ENCODE peak calls at places on chromosomes 16 and 17, in seven cellular contexts. O is stimulated activated CD4-positive, alpha-beta T cell treated with anti-CD3 and anti-CD28 coated beads, Interleukin-4, amount 100 ng/mL, for 1 hour; G is NCI-H1417; X is HEK293T; C is activated CD4-positive, alpha-beta T cell treated with anti-CD3 and anti-CD28 coated beads for 24 hours; Z is SJCRH30; N is GM04504. D is an unnamed sample.

GRCh38 chr17:41301916-41302901 is at the start of gene KRTAP29-1:
- DNase-seq in N (no peak), O (no peak), G (no peak), X (no peak), C (no peak), Z (no peak), D (no peak)

GRCh38 chr17:50114849-50115357 is 15.1 kb downstream of the SAMD14 start:
- DNase-seq in N (no peak), O (no peak), G (peak; percentile 10), Z (peak; percentile 77), X (peak; percentile 70), C (no peak), D (peak; percentile 65)

GRCh38 chr16:73151225-73151624 is 103.3 kb upstream of the ZFHX3 start:
- DNase-seq in X (no peak), O (no peak), G (no peak), Z (no peak), N (no peak), C (no peak), D (no peak)

GRCh38 chr16:8541868-8542267 is 48.4 kb downstream of the TMEM114 start:
- DNase-seq in C (no peak), X (no peak), G (no peak), Z (no peak), N (no peak), O (no peak), D (no peak)

GRCh38 chr17:62807812-62808575 is at the start of gene MARCHF10:
- DNase-seq in G (peak; percentile 93), N (no peak), O (peak; percentile 49), Z (no peak), C (peak; percentile 3), X (no peak), D (no peak)

GRCh38 chr17:70668938-70669778 is 499.8 kb downstream of the KCNJ2 start:
- DNase-seq in N (no peak), Z (no peak), C (no peak), O (no peak), G (no peak), X (no peak), D (no peak)

GRCh38 chr16:31694461-31694860 is 166.8 kb downstream of the AHSP start:
- DNase-seq in G (no peak), Z (no peak), X (no peak), O (no peak), C (no peak), N (no peak), D (no peak)

GRCh38 chr16:66936889-66937554 is 1.7 kb downstream of the CES2 start:
- DNase-seq in C (no peak), X (no peak), N (no peak), G (no peak), O (no peak), Z (no peak), D (no peak)

GRCh38 chr17:5127910-5128309 is 12.1 kb downstream of the USP6 start:
- DNase-seq in G (no peak), X (no peak), C (no peak), N (no peak), O (no peak), Z (no peak), D (peak; percentile 40)

GRCh38 chr16:89557230-89557935 is 3.1 kb upstream of the RPL13 start:
- DNase-seq in G (no peak), Z (peak; percentile 94), N (no peak), O (peak; percentile 89), C (peak; percentile 74), X (peak; percentile 78), D (peak; percentile 79)

GRCh38 chr16:21001262-21001661 is 100.7 kb downstream of the LYRM1 start:
- DNase-seq in C (no peak), Z (peak; percentile 32), G (no peak), X (peak; percentile 36), O (peak; percentile 3), N (no peak), D (no peak)

GRCh38 chr17:40295471-40296457 is 8.1 kb downstream of the CDC6 start:
- DNase-seq in C (no peak), X (no peak), Z (no peak), N (no peak), O (no peak), G (no peak), D (no peak)

GRCh38 chr17:28468781-28469180 is 4.7 kb upstream of the SLC13A2 start:
- DNase-seq in Z (no peak), G (no peak), N (no peak), O (no peak), X (no peak), C (no peak), D (no peak)

GRCh38 chr17:54277868-54278267 is 455.1 kb downstream of the KIF2B start:
- DNase-seq in X (no peak), G (no peak), O (no peak), N (no peak), C (no peak), Z (no peak), D (no peak)

GRCh38 chr17:11935734-11936406 is 61.4 kb downstream of the ZNF18 start:
- DNase-seq in O (no peak), N (no peak), X (peak; percentile 58), C (no peak), Z (peak; percentile 78), G (peak; percentile 2), D (no peak)

GRCh38 chr16:78524066-78524595 is 424.7 kb downstream of the WWOX start:
- DNase-seq in N (no peak), Z (no peak), O (no peak), X (no peak), G (no peak), C (no peak), D (no peak)

GRCh38 chr17:4483012-4483840 is 15.5 kb upstream of the SPNS2 start:
- DNase-seq in N (no peak), X (no peak), C (no peak), G (peak; percentile 17), O (no peak), Z (no peak), D (no peak)

GRCh38 chr16:51150894-51151320 is at the start of gene SALL1:
- DNase-seq in N (no peak), Z (no peak), C (no peak), O (no peak), G (no peak), X (no peak), D (no peak)

GRCh38 chr16:13507530-13507929 is 412.4 kb upstream of the ERCC4 start:
- DNase-seq in X (no peak), O (no peak), G (no peak), N (no peak), Z (no peak), C (no peak), D (no peak)

GRCh38 chr17:78176548-78177025 is 8.2 kb downstream of the SYNGR2 start:
- DNase-seq in N (no peak), G (no peak), O (peak; percentile 78), Z (no peak), X (peak; percentile 82), C (peak; percentile 62), D (peak; percentile 68)

GRCh38 chr17:5635949-5636348 is 51.6 kb upstream of the NLRP1 start:
- DNase-seq in X (no peak), Z (no peak), N (no peak), G (no peak), O (no peak), C (no peak), D (no peak)

GRCh38 chr16:83928341-83929055 is 24.5 kb upstream of the OSGIN1 start:
- DNase-seq in C (no peak), Z (no peak), N (peak; percentile 50), O (no peak), X (no peak), G (no peak), D (no peak)

GRCh38 chr16:82136956-82137818 is 32.8 kb downstream of the MPHOSPH6 start:
- DNase-seq in O (no peak), G (no peak), X (no peak), C (no peak), Z (no peak), N (no peak), D (no peak)

GRCh38 chr16:17283022-17283421 is 187.7 kb downstream of the XYLT1 start:
- DNase-seq in X (no peak), G (no peak), O (no peak), N (no peak), C (no peak), Z (no peak), D (no peak)

GRCh38 chr16:57516176-57516725 is 20.1 kb downstream of the CCDC102A start:
- DNase-seq in X (no peak), Z (no peak), N (no peak), G (no peak), C (no peak), O (no peak), D (no peak)

GRCh38 chr17:74153821-74154430 is 49.6 kb upstream of the RPL38 start:
- DNase-seq in C (no peak), G (no peak), X (no peak), O (no peak), N (no peak), Z (no peak), D (no peak)

GRCh38 chr17:81020767-81021497 is 14.0 kb upstream of the BAIAP2 start:
- DNase-seq in G (no peak), O (no peak), C (no peak), N (no peak), Z (peak; percentile 88), X (no peak), D (no peak)

GRCh38 chr16:58306327-58306726 is 11.5 kb upstream of the PRSS54 start:
- DNase-seq in Z (peak; percentile 59), C (peak; percentile 9), O (peak; percentile 56), X (no peak), N (peak; percentile 1), G (peak; percentile 23), D (peak; percentile 62)

GRCh38 chr17:32943647-32944191 is 15.8 kb downstream of the TMEM98 start:
- DNase-seq in C (no peak), Z (no peak), O (no peak), G (no peak), X (no peak), N (peak; percentile 87), D (no peak)

GRCh38 chr16:78763821-78764440 is 664.5 kb downstream of the WWOX start:
- DNase-seq in O (no peak), C (no peak), Z (no peak), X (no peak), G (no peak), N (no peak), D (no peak)

GRCh38 chr17:21019976-21020575 is 22.7 kb downstream of the USP22 start:
- DNase-seq in O (peak; percentile 39), G (no peak), N (no peak), Z (peak; percentile 72), C (no peak), X (peak; percentile 52), D (no peak)

GRCh38 chr17:17713839-17714238 is 32.6 kb downstream of the RAI1 start:
- DNase-seq in G (no peak), X (no peak), O (no peak), Z (no peak), C (no peak), N (no peak), D (no peak)

D was measured in stimulated activated effector memory CD8-positive, alpha-beta T cell treated with anti-CD3 and anti-CD28 coated beads, Interleukin-12 subunit alpha, Interleukin-12 subunit beta, amount 100 ng/mL, for 72 hours.